ENCODE peak calls at places on chromosome 20, in five cellular contexts. D, T, H, V and K are unnamed samples.

GRCh38 chr20:63224272-63225081 is 8.5 kb upstream of the YTHDF1 start:
- DNase-seq in D (no peak), V (peak; percentile 76), H (peak; percentile 74), T (no peak), K (peak; percentile 74)

GRCh38 chr20:45419188-45420091 is 3.5 kb downstream of the PIGT start:
- DNase-seq in V (peak; percentile 81), D (no peak), H (peak; percentile 90), T (no peak), K (peak; percentile 97)

GRCh38 chr20:5766085-5766764 is 16.0 kb downstream of the SHLD1 start:
- DNase-seq in T (no peak), V (no peak), D (no peak), H (peak; percentile 54), K (no peak)

GRCh38 chr20:8735674-8736073 is 333.2 kb upstream of the PLCB4 start:
- DNase-seq in T (no peak), V (no peak), H (no peak), D (no peak), K (no peak)

GRCh38 chr20:34579191-34579661 is 20.7 kb downstream of the MAP1LC3A start:
- DNase-seq in D (no peak), T (no peak), H (peak; percentile 70), V (peak; percentile 87), K (peak; percentile 82)

GRCh38 chr20:5488823-5489222 is 172.1 kb upstream of the PROKR2 start:
- DNase-seq in T (no peak), V (no peak), D (no peak), H (no peak), K (no peak)

GRCh38 chr20:58702859-58703648 is 10.5 kb downstream of the NPEPL1 start:
- DNase-seq in V (no peak), D (no peak), T (no peak), H (no peak), K (no peak)

GRCh38 chr20:59123011-59123676 is 40.5 kb upstream of the ZNF831 start:
- DNase-seq in V (no peak), T (no peak), H (no peak), D (no peak), K (no peak)

GRCh38 chr20:40160151-40160550 is 528.9 kb downstream of the MAFB start:
- DNase-seq in T (peak; percentile 43), V (peak; percentile 82), D (peak; percentile 21), H (peak; percentile 27), K (peak; percentile 55)

GRCh38 chr20:32973077-32973717 is 31.0 kb downstream of the SUN5 start:
- DNase-seq in T (no peak), D (no peak), V (no peak), H (no peak), K (no peak)

GRCh38 chr20:63947638-63948456 is 8.4 kb downstream of the UCKL1 start:
- DNase-seq in T (no peak), V (no peak), D (no peak), H (no peak), K (no peak)

GRCh38 chr20:51917886-51918545 is 115.7 kb upstream of the SALL4 start:
- DNase-seq in D (no peak), T (no peak), V (no peak), H (no peak), K (no peak)

GRCh38 chr20:44126445-44126844 is 60.5 kb downstream of the JPH2 start:
- DNase-seq in D (no peak), V (no peak), T (no peak), H (no peak), K (no peak)

GRCh38 chr20:25284131-25284601 is 36.3 kb downstream of the PYGB start:
- DNase-seq in H (peak; percentile 19), V (no peak), D (no peak), T (no peak), K (no peak)

GRCh38 chr20:16485406-16485805 is 87.8 kb downstream of the KIF16B start:
- DNase-seq in H (no peak), D (no peak), V (peak; percentile 61), T (no peak), K (no peak)

GRCh38 chr20:12180107-12180661 is 262.5 kb downstream of the BTBD3 start:
- DNase-seq in V (no peak), H (no peak), T (no peak), D (no peak), K (no peak)

GRCh38 chr20:15012551-15012950 is 675.1 kb upstream of the FLRT3 start:
- DNase-seq in H (no peak), D (no peak), T (peak; percentile 27), V (no peak), K (no peak)

GRCh38 chr20:44615169-44615791 is 32.9 kb downstream of the PKIG start:
- DNase-seq in V (no peak), T (no peak), D (no peak), H (no peak), K (no peak)

GRCh38 chr20:17663486-17663885 is 18.6 kb downstream of the RRBP1 start:
- DNase-seq in T (no peak), H (no peak), D (no peak), V (peak; percentile 78), K (peak; percentile 68)

GRCh38 chr20:36818831-36819230 is 45.3 kb upstream of the DSN1 start:
- DNase-seq in T (no peak), D (no peak), V (no peak), H (no peak), K (no peak)

GRCh38 chr20:19761853-19762252 is 3.8 kb downstream of the RIN2 start:
- DNase-seq in T (no peak), D (no peak), V (no peak), H (no peak), K (no peak)

DNA sequence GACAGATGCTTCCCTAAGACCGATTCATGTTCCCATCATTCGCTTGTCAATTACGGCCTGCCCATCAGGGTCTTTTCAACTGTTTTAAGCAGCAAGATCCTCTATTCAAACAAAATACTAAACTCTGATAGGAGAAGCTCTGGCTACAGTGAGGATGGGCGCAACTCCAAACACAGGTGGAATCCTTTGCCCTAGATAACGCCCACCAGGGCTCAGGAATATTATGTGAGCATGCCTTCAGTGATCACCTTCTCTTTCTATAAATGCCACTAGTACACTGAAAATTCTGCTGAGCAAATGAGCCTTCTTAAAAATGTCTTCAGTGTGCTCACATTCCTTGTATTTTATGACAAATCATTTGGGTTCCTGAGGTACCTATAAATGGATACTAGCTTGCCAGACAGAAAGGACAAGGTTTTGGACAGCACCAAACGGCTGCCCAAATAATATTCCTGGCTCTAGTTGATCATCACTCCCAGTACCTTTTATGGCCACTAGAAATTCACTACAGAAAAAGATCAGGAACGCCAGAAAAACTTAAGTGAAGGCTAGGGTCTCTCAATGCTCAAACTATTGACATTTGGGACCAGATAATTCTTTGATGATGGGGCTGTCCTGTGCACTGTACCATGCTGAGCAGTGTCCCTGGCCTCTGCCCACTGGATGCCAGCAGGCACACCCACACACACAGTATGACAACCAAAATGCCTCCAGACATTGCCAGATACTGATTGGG is 13.1 kb downstream of the ZNF217 start:
- DNase-seq in V (no peak), H (peak; percentile 19), T (no peak), D (no peak), K (no peak)
- TF ChIP-seq CTCF in V (peak; percentile 7), H (peak; percentile 16), T (peak; percentile 46), D (no peak), K (no peak)

GRCh38 chr20:1177680-1178079 is 7.1 kb downstream of the TMEM74B start:
- DNase-seq in D (no peak), H (no peak), T (no peak), V (peak; percentile 22), K (no peak)
- TF ChIP-seq CTCF in D (no peak), H (no peak), T (no peak), V (peak; percentile 29), K (no peak)

DNA sequence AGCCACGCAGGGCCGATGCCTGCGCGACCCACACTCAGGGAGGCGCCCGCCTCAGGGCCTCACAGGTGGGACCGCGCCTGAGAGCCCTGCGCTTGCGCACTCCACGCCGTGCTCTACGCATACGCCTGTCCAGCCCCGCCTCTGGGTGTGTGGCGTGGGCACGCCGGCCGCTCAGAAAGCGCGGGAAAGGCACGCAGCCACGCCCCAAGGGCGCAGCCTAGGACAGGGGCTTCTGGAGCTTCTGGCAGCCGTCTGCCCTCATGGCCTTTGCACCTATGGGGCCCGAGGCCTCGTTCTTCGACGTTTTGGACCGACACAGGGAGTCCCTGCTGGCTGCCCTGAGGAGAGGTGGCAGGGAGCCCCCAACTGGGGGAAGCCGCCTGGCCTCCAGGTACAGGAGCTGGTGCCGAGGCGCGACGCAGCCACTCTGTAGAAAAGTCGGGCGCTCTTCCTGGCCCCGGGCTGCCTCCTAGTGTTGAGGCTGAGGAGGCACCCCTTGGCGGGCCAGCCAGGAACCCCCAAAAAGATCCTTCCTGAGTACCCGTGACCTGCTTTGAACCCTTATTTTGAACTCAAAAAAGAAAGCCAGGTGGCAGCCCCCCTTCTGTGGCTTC is at the start of gene SPO11:
- DNase-seq in T (peak; percentile 14), V (no peak), H (no peak), D (no peak), K (no peak)
- TF ChIP-seq CTCF in T (peak; percentile 51), V (peak; percentile 18), H (no peak), D (no peak), K (peak; percentile 19)

DNA sequence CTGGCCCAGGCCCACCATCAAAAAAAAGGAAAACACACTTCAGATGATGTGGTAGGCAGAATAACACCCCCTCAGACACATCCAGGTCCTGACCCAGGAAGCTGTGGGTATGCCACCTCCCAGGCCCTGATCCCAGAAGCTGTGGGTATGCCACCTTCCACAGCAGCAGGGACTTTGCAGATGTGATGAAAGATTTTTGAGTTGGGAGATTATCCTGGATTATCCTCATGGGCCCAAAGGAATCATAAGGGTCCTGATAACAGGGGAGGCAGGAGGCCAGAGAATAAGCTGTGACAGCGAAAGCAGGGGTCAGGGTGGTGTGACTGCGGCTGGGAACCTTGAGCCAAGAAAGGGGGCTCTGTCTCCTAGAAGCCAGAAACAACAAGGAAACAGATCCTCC is 55.0 kb downstream of the BMP7 start:
- DNase-seq in D (no peak), V (no peak), H (no peak), T (no peak), K (no peak)
- TF ChIP-seq CTCF in D (no peak), V (no peak), H (no peak), T (no peak), K (no peak)

DNA sequence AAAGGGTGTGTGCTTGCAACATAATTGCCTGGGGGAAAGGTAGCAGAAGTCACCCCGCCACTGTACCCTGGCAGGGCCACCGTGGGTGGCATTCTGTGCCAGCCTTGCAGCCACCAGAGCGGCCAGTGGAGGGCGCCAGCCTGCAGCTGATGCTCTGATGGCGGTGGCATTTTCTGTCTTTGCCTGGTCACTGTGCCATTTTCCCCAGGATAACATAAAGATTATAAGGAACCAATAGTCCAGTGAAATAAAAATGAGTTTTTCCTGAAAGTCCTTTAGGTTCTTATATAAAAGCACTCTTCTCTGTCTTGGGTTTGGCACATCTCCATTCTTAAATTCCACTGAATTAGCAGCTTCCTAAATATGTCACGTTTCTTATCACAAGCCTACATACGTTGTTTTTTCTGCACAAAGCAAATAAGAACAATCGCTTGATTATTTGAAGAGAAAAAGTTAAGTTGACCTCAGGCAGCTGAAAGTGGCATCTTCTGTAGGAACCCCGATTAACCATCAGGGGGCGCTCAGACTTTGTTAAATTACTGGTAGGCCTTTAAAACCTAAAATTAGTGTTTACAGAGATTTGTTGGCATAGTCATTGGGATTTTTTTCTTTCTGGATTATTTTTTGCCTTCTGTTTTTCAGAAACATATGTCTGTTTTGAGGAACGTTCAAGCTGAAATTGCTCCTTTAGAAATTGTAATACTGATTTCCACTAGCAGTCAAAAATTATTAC is 67.3 kb upstream of the XRN2 start:
- DNase-seq in T (peak; percentile 64), H (peak; percentile 64), V (peak; percentile 82), D (peak; percentile 33), K (peak; percentile 74)
- TF ChIP-seq CTCF in T (peak; percentile 85), H (peak; percentile 59), V (peak; percentile 93), D (peak; percentile 94), K (peak; percentile 96)